ENCODE peak calls at places on chromosomes 4 and X, in six cellular contexts. Y, Q, O, I, R and D are unnamed samples.

GRCh38 chrX:115030635-115031034 is 13.2 kb upstream of the IL13RA2 start:
- DNase-seq in Y (no peak), Q (peak; percentile 71), O (no peak), I (no peak), R (peak; percentile 85), D (no peak)

GRCh38 chr4:138494931-138495330 is 252.8 kb upstream of the SLC7A11 start:
- DNase-seq in Y (no peak), Q (no peak), O (peak; percentile 11), I (no peak), R (peak; percentile 48), D (no peak)

GRCh38 chrX:57904481-57904880 is 5.8 kb downstream of the ZXDA start:
- DNase-seq in Y (no peak), Q (no peak), O (no peak), I (no peak), R (no peak), D (no peak)

GRCh38 chrX:49853661-49854060 is 24.6 kb downstream of the PAGE4 start:
- DNase-seq in Y (no peak), Q (no peak), O (no peak), I (no peak), R (no peak), D (no peak)

GRCh38 chr4:7206856-7207567 is 14.7 kb downstream of the SORCS2 start:
- DNase-seq in Y (peak; percentile 49), Q (peak; percentile 89), O (peak; percentile 94), I (peak; percentile 88), R (peak; percentile 82), D (peak; percentile 58)

GRCh38 chrX:106415276-106415895 is 196.4 kb upstream of the RADX start:
- DNase-seq in Y (no peak), Q (peak; percentile 51), O (peak; percentile 46), I (peak; percentile 26), R (peak; percentile 50), D (no peak)

GRCh38 chr4:113700602-113701150 is 60.9 kb downstream of the CAMK2D start:
- DNase-seq in Y (no peak), Q (peak; percentile 11), O (peak; percentile 41), I (no peak), R (no peak), D (no peak)

GRCh38 chr4:21778702-21779101 is 169.9 kb downstream of the KCNIP4 start:
- DNase-seq in Y (no peak), Q (no peak), O (no peak), I (no peak), R (no peak), D (no peak)

GRCh38 chrX:40151211-40152172 is 53.7 kb upstream of the BCOR start:
- DNase-seq in Y (no peak), Q (peak; percentile 78), O (no peak), I (no peak), R (peak; percentile 55), D (no peak)

GRCh38 chrX:77432998-77433397 is 14.2 kb upstream of the FGF16 start:
- DNase-seq in Y (no peak), Q (no peak), O (no peak), I (no peak), R (no peak), D (no peak)

GRCh38 chrX:103396186-103396585 is 19.8 kb downstream of the BEX3 start:
- DNase-seq in Y (no peak), Q (no peak), O (peak; percentile 65), I (no peak), R (no peak), D (no peak)

GRCh38 chr4:140156529-140157171 is 2.7 kb upstream of the MAML3 start:
- DNase-seq in Y (no peak), Q (no peak), O (no peak), I (no peak), R (no peak), D (no peak)

GRCh38 chr4:69831646-69832325 is 28.2 kb downstream of the SULT1E1 start:
- DNase-seq in Y (no peak), Q (peak; percentile 28), O (no peak), I (no peak), R (no peak), D (no peak)

GRCh38 chr4:19983072-19983471 is 268.6 kb upstream of the SLIT2 start:
- DNase-seq in Y (peak; percentile 59), Q (no peak), O (peak; percentile 93), I (no peak), R (peak; percentile 57), D (peak; percentile 86)

GRCh38 chr4:98794565-98795205 is 134.2 kb downstream of the EIF4E start:
- DNase-seq in Y (no peak), Q (peak; percentile 25), O (peak; percentile 74), I (no peak), R (peak; percentile 51), D (peak; percentile 11)

GRCh38 chr4:77817304-77818076 is 1.7 kb downstream of the CNOT6L start:
- DNase-seq in Y (no peak), Q (peak; percentile 57), O (no peak), I (no peak), R (no peak), D (no peak)

GRCh38 chr4:151152033-151152432 is 52.6 kb downstream of the RPS3A start:
- DNase-seq in Y (no peak), Q (no peak), O (no peak), I (no peak), R (no peak), D (no peak)

GRCh38 chrX:77493677-77494553 is 46.7 kb downstream of the FGF16 start:
- DNase-seq in Y (no peak), Q (peak; percentile 75), O (peak; percentile 88), I (no peak), R (peak; percentile 66), D (peak; percentile 67)

GRCh38 chrX:40167240-40168182 is 69.8 kb upstream of the BCOR start:
- DNase-seq in Y (no peak), Q (peak; percentile 84), O (peak; percentile 43), I (no peak), R (no peak), D (no peak)

GRCh38 chr4:76898949-76899640 is 1.2 kb upstream of the SOWAHB start:
- DNase-seq in Y (no peak), Q (no peak), O (no peak), I (no peak), R (no peak), D (no peak)

GRCh38 chr4:103097112-103097511 is 2.5 kb downstream of the BDH2 start:
- DNase-seq in Y (no peak), Q (peak; percentile 14), O (no peak), I (no peak), R (no peak), D (no peak)

GRCh38 chrX:123647244-123647643 is 85.6 kb downstream of the THOC2 start:
- DNase-seq in Y (no peak), Q (no peak), O (no peak), I (no peak), R (no peak), D (no peak)

GRCh38 chrX:123648028-123648810 is 84.6 kb downstream of the THOC2 start:
- DNase-seq in Y (no peak), Q (peak; percentile 83), O (peak; percentile 47), I (no peak), R (peak; percentile 37), D (peak; percentile 42)
- H3K4me3 ChIP-seq in Y (no peak overlapping the region), Q (no peak overlapping the region), O (no peak overlapping the region), I (no peak overlapping the region), R (no peak overlapping the region), D (peak overlapping the region; percentile 13)

DNA sequence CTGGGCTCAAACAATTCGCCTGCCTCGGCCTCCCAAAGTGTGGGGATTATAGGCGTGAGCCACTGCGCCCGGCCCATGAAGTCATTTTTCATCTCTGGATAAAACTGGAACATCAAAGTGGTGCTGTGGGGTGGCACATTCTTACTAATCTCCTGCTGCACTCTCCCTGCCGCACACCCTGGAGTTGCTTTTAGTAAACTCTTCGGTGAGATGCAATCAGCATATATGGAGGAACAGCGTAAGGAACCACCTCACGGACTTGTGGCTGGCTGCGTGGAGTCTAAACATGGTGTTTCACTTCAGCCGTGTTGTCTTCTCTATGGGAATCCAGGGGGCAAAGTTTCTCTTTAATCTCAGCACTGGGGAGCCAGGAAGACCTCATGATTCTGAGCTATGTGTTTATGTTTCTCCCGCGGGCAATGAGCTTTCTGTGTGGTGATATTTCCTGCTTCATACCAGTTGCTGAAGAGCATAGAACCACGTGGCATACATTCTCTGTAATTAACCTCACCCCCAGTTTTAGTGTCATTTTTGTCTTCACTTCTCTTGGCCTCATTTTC is 2.1 kb upstream of the RHOH start:
- DNase-seq in Y (no peak), Q (peak; percentile 30), O (peak; percentile 43), I (peak; percentile 23), R (no peak), D (peak; percentile 16)
- H3K4me3 ChIP-seq in Y (no peak overlapping the region), Q (no peak overlapping the region), O (no peak overlapping the region), I (no peak overlapping the region), R (no peak overlapping the region), D (peak overlapping the region; percentile 22)

GRCh38 chrX:1442016-1442665 is 10.6 kb downstream of the ASMTL start:
- DNase-seq in Y (no peak), Q (no peak), O (no peak), I (no peak), R (no peak), D (no peak)

GRCh38 chrX:1442724-1443367 is 9.9 kb downstream of the ASMTL start:
- DNase-seq in Y (no peak), Q (no peak), O (no peak), I (no peak), R (no peak), D (no peak)

GRCh38 chrX:1443496-1444075 is 9.1 kb downstream of the ASMTL start:
- DNase-seq in Y (no peak), Q (no peak), O (no peak), I (no peak), R (no peak), D (no peak)

GRCh38 chrX:1448793-1449580 is 3.7 kb downstream of the ASMTL start:
- DNase-seq in Y (no peak), Q (no peak), O (no peak), I (no peak), R (no peak), D (no peak)

DNA sequence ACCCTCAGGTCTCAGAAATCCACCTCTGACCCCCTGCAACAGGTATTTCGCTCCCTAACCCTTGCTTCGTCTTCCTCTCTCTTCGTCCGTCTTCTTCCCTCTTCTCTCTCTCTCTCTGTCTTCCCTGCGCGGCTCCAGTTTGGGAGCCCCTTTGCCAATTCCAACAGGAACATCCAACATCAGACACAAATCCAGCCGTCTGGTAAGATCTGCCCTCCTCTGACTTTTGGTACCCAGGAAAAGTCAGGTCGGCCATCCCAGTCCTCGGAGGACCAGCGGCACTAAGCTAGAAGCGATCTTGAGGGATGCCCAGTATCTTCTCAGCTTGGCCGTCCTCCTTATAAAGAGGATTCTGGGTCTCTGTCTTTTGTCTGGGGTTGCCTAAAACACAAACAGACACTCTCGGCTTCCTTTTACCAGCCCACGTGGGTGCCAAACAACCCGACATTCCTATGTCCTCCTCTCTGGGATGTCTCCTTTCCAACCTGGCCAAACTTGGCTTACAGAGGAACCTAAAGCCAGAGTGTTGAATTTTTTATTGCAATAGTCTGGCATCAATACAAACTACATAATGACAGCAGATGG is 7.7 kb downstream of the ASMTL start:
- DNase-seq in Y (no peak), Q (no peak), O (no peak), I (no peak), R (no peak), D (no peak)
- H3K4me3 ChIP-seq in Y (no peak overlapping the region), Q (no peak overlapping the region), O (no peak overlapping the region), I (no peak overlapping the region), R (no peak overlapping the region), D (no peak overlapping the region)

DNA sequence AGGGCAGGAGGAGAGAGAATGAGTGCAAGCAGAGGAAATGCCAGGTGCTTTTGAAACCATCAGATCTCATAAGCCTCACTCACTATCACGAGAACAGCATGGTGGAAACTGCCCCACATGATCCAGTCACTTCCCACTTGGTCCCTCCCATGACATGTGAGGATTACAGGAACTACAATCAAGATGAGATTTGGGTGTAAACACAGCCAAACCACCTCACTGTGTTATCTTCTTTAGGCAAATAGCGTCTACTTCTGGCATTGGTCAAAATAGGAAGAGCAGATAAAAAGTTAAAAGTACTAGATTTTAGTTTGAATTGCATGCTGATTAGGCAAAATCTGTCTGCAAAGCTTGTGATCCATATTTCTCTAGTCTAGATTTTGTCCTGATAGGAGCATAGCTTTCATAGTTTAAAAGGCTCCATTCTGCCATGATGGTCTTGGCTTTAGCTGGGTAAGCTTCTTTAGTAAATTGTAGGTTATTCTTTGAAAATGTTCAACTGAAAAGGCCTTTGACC is 267.5 kb downstream of the NKX6-1 start:
- DNase-seq in Y (no peak), Q (no peak), O (no peak), I (no peak), R (no peak), D (no peak)
- H3K4me3 ChIP-seq in Y (no peak overlapping the region), Q (no peak overlapping the region), O (no peak overlapping the region), I (no peak overlapping the region), R (no peak overlapping the region), D (no peak overlapping the region)